ENCODE peak calls at places on chromosomes 3 and 15, in ten cellular contexts. U is mucosa of gallbladder; B is retina; Y is activated CD4-positive, alpha-beta T cell treated with anti-CD3 and anti-CD28 coated beads for 4 hours; R is occipital lobe; G is CD8-positive, alpha-beta T cell; E is stimulated activated CD8-positive, alpha-beta memory T cell treated with anti-CD3 and anti-CD28 coated beads, Interleukin-4, amount 100 ng/mL, for 1 hour; V is brain microvascular endothelial cell; Q is uterus; A is GM23338. T is an unnamed sample.

GRCh38 chr15:34582461-34583357 is 742 bp downstream of the GOLGA8B start:
- DNase-seq in U (no peak), B (peak), Y (peak), R (no peak), G (peak), E (peak), V (no peak), Q (no peak), A (peak), T (peak)

GRCh38 chr3:11452988-11453847 is 181.0 kb downstream of the ATG7 start:
- DNase-seq in U (no peak), B (peak), Y (no peak), R (peak), G (no peak), E (no peak), V (peak), Q (no peak), A (no peak), T (no peak)

GRCh38 chr15:100723323-100723801 is 121.0 kb downstream of the ASB7 start:
- DNase-seq in U (no peak), B (no peak), Y (no peak), R (no peak), G (no peak), E (no peak), V (no peak), Q (no peak), A (no peak), T (no peak)

GRCh38 chr3:146026547-146026946 is 134.4 kb downstream of the PLOD2 start:
- DNase-seq in U (no peak), B (no peak), Y (no peak), R (no peak), G (no peak), E (no peak), V (no peak), Q (no peak), A (no peak), T (no peak)

GRCh38 chr3:57048052-57048671 is 12.3 kb upstream of the SPATA12 start:
- DNase-seq in U (peak), B (peak), Y (no peak), R (no peak), G (no peak), E (no peak), V (no peak), Q (peak), A (no peak), T (no peak)

GRCh38 chr15:75095594-75095993 is 72.2 kb downstream of the PPCDC start:
- DNase-seq in U (no peak), B (no peak), Y (no peak), R (no peak), G (no peak), E (no peak), V (no peak), Q (no peak), A (no peak), T (no peak)

GRCh38 chr15:48373855-48374421 is 42.7 kb downstream of the DUT start:
- DNase-seq in U (no peak), B (no peak), Y (no peak), R (no peak), G (no peak), E (no peak), V (peak), Q (no peak), A (no peak), T (no peak)

GRCh38 chr3:42195879-42196330 is 70.1 kb downstream of the CCK start:
- DNase-seq in U (no peak), B (no peak), Y (no peak), R (no peak), G (no peak), E (no peak), V (no peak), Q (no peak), A (no peak), T (no peak)

GRCh38 chr3:150469031-150469930 is 61.2 kb downstream of the TSC22D2 start:
- DNase-seq in U (peak), B (no peak), Y (no peak), R (no peak), G (no peak), E (no peak), V (peak), Q (peak), A (no peak), T (no peak)

GRCh38 chr3:185332026-185332735 is 30.8 kb upstream of the MAP3K13 start:
- DNase-seq in U (no peak), B (no peak), Y (no peak), R (no peak), G (no peak), E (no peak), V (peak), Q (no peak), A (no peak), T (no peak)

GRCh38 chr3:129161860-129162271 is 1.0 kb upstream of the ISY1 start:
- DNase-seq in U (no peak), B (no peak), Y (no peak), R (no peak), G (peak), E (no peak), V (no peak), Q (no peak), A (peak), T (no peak)

GRCh38 chr15:90362936-90363212 is 10.8 kb downstream of the ZNF774 start:
- DNase-seq in U (no peak), B (no peak), Y (no peak), R (no peak), G (no peak), E (no peak), V (peak), Q (peak), A (no peak), T (no peak)

GRCh38 chr3:195803309-195803908 is 8.3 kb downstream of the MUC4 start:
- DNase-seq in U (no peak), B (no peak), Y (no peak), R (no peak), G (no peak), E (no peak), V (no peak), Q (peak), A (no peak), T (no peak)

GRCh38 chr3:190040145-190040544 is 80.6 kb downstream of the P3H2 start:
- DNase-seq in U (no peak), B (no peak), Y (no peak), R (no peak), G (no peak), E (no peak), V (no peak), Q (no peak), A (no peak), T (no peak)

GRCh38 chr3:119551525-119552063 is 7.8 kb downstream of the CD80 start:
- DNase-seq in U (no peak), B (no peak), Y (no peak), R (no peak), G (no peak), E (no peak), V (no peak), Q (no peak), A (peak), T (no peak)

GRCh38 chr3:165195628-165196576 is at the start of gene SLITRK3:
- DNase-seq in U (no peak), B (peak), Y (no peak), R (peak), G (no peak), E (no peak), V (no peak), Q (peak), A (peak), T (no peak)

GRCh38 chr15:83626171-83626802 is 27.6 kb upstream of the ADAMTSL3 start:
- DNase-seq in U (no peak), B (no peak), Y (no peak), R (no peak), G (no peak), E (no peak), V (peak), Q (no peak), A (no peak), T (no peak)

GRCh38 chr15:39596358-39597051 is 15.6 kb downstream of the THBS1 start:
- DNase-seq in U (no peak), B (no peak), Y (no peak), R (no peak), G (no peak), E (no peak), V (no peak), Q (no peak), A (no peak), T (no peak)

GRCh38 chr3:185215873-185216586 is 37.8 kb downstream of the EHHADH start:
- DNase-seq in U (no peak), B (no peak), Y (no peak), R (no peak), G (no peak), E (no peak), V (no peak), Q (no peak), A (peak), T (no peak)

GRCh38 chr3:36866358-36866757 is 78.5 kb downstream of the TRANK1 start:
- DNase-seq in U (no peak), B (no peak), Y (no peak), R (no peak), G (no peak), E (no peak), V (no peak), Q (no peak), A (peak), T (no peak)

GRCh38 chr3:53709856-53710674 is 136.2 kb downstream of the CHDH start:
- DNase-seq in U (peak), B (peak), Y (peak), R (peak), G (peak), E (peak), V (peak), Q (peak), A (peak), T (peak)

GRCh38 chr3:59442056-59442455 is 392.2 kb upstream of the CFAP20DC start:
- DNase-seq in U (no peak), B (peak), Y (no peak), R (no peak), G (no peak), E (no peak), V (no peak), Q (no peak), A (peak), T (no peak)

GRCh38 chr15:31262901-31263671 is 63.5 kb upstream of the KLF13 start:
- DNase-seq in U (peak), B (no peak), Y (no peak), R (no peak), G (peak), E (no peak), V (no peak), Q (peak), A (no peak), T (peak)

GRCh38 chr3:153734777-153735551 is 386.2 kb upstream of the ARHGEF26 start:
- DNase-seq in U (peak), B (no peak), Y (no peak), R (no peak), G (no peak), E (no peak), V (no peak), Q (no peak), A (no peak), T (no peak)

GRCh38 chr3:20837676-20838302 is 651.8 kb upstream of the SGO1 start:
- DNase-seq in U (no peak), B (no peak), Y (no peak), R (no peak), G (no peak), E (no peak), V (no peak), Q (no peak), A (no peak), T (no peak)

T was measured in WTC11.